ENCODE peak calls at places on chromosome 5, in nine cellular contexts. A is mammary epithelial cell, C is SJSA1, D is neuronal stem cell, X is HepG2, E is IMR-90, N is transverse colon, P is thoracic aorta, W is A549. L is an unnamed sample.

GRCh38 chr5:168734657-168735344 is 155.6 kb upstream of the PANK3 start:
- DNase-seq in P (peak; percentile 53), X (no peak), N (no peak), W (no peak), C (no peak), D (no peak), A (no peak), E (peak; percentile 11), L (no peak)

GRCh38 chr5:142065273-142065672 is 43.3 kb upstream of the NDFIP1 start:
- DNase-seq in P (no peak), C (no peak), X (peak; percentile 54), E (peak; percentile 38), N (no peak), W (no peak), D (peak; percentile 32), A (no peak), L (no peak)

GRCh38 chr5:170475269-170476000 is 28.4 kb upstream of the KCNIP1 start:
- DNase-seq in A (no peak), C (no peak), N (no peak), P (no peak), E (no peak), W (no peak), D (peak; percentile 14), X (no peak), L (no peak)

GRCh38 chr5:1293997-1294838 is 650 bp downstream of the TERT start:
- DNase-seq in A (no peak), E (no peak), D (no peak), W (peak; percentile 26), N (no peak), X (no peak), C (no peak), P (no peak), L (no peak)

GRCh38 chr5:119398713-119399492 is 43.1 kb downstream of the TNFAIP8 start:
- DNase-seq in D (no peak), E (no peak), C (no peak), N (peak; percentile 73), X (peak; percentile 9), A (peak; percentile 44), P (peak; percentile 44), W (peak; percentile 9), L (no peak)

GRCh38 chr5:106380736-106381135 is 1290.0 kb downstream of the EFNA5 start:
- DNase-seq in X (no peak), P (no peak), N (no peak), D (no peak), E (peak; percentile 85), C (no peak), A (peak; percentile 74), W (no peak), L (no peak)

GRCh38 chr5:5145651-5146529 is 5.8 kb downstream of the ADAMTS16 start:
- DNase-seq in C (peak; percentile 94), A (no peak), N (no peak), E (peak; percentile 33), D (no peak), W (peak; percentile 67), P (no peak), X (no peak), L (no peak)

GRCh38 chr5:135576075-135576599 is 2.7 kb downstream of the CXCL14 start:
- DNase-seq in D (no peak), E (peak; percentile 33), X (no peak), W (no peak), C (no peak), A (no peak), P (no peak), N (no peak), L (no peak)

GRCh38 chr5:67050125-67050524 is 146.5 kb downstream of the CD180 start:
- DNase-seq in A (no peak), P (no peak), N (peak; percentile 39), C (no peak), E (no peak), W (no peak), X (no peak), D (no peak), L (no peak)

GRCh38 chr5:67043789-67044511 is 152.6 kb downstream of the CD180 start:
- DNase-seq in X (no peak), A (no peak), P (no peak), N (no peak), E (no peak), D (no peak), C (no peak), W (no peak), L (no peak)

GRCh38 chr5:67047616-67048015 is 149.0 kb downstream of the CD180 start:
- DNase-seq in E (no peak), P (no peak), W (no peak), A (no peak), D (no peak), X (no peak), N (no peak), C (no peak), L (no peak)

GRCh38 chr5:67045816-67046740 is 150.5 kb downstream of the CD180 start:
- DNase-seq in N (no peak), W (no peak), X (no peak), A (no peak), E (peak; percentile 39), P (no peak), D (no peak), C (no peak), L (no peak)

DNA sequence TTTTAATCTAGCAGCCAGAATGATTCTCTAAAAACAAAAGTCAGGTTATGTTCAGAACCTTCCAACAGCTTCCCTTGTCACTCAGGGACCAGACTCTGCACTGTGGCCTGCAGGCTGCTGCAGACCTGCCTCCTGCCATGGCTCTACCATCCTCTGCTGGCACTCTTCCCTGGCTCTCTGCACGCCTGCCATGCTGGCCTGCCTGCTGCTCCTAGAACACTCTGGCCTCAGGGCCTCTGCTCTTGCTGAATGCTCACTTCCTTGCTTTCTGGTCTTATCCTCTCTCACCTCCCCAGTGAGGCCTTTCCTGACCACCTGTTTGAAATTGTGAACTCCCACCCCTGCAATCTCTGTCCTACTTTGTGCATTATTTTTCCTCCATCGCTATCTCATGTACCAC is 149.4 kb downstream of the CD180 start:
- DNase-seq in X (no peak), N (peak; percentile 37), D (no peak), A (no peak), E (no peak), P (no peak), W (no peak), C (no peak), L (no peak)
- H3K4me1 ChIP-seq in X (peaks cover 7% of the 10 kb centered on the region), N (peaks cover 3% of the 10 kb centered on the region), D (peaks cover 7% of the 10 kb centered on the region), A (peaks cover 13% of the 10 kb centered on the region), E (peaks cover 5% of the 10 kb centered on the region), P (peaks cover 6% of the 10 kb centered on the region), W (peaks cover 5% of the 10 kb centered on the region), C (no peaks in the 10 kb centered on the region), L (peaks cover 9% of the 10 kb centered on the region)

DNA sequence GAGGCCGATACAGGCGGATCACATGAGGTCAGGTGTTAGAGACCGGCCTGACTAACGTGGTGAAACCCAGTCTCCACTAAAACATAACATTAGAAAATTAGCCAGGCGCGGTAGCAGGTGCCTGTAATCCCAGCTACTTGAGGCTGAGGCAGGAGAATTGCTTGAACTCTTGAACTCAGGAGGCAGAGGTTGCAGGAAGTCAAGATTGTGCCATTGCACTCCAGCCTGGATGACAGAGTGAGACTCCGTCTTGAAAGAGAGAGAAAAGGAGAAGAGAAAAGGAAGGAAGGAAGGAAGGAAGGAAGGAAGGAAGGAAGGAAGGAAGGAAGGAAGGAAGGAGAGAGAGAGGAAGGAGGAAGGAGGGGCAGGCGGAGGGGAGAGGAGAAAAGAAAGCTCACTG is 45.0 kb downstream of the MYO10 start:
- DNase-seq in A (no peak), P (no peak), N (no peak), X (no peak), W (no peak), C (no peak), E (no peak), D (no peak), L (no peak)
- H3K4me1 ChIP-seq in A (peaks cover 46% of the 10 kb centered on the region), P (peaks cover 9% of the 10 kb centered on the region), N (peaks cover 4% of the 10 kb centered on the region), X (peaks cover 20% of the 10 kb centered on the region), W (peaks cover 93% of the 10 kb centered on the region), C (peaks cover 57% of the 10 kb centered on the region), E (peaks cover 42% of the 10 kb centered on the region), D (peaks cover 16% of the 10 kb centered on the region), L (no peaks in the 10 kb centered on the region)

DNA sequence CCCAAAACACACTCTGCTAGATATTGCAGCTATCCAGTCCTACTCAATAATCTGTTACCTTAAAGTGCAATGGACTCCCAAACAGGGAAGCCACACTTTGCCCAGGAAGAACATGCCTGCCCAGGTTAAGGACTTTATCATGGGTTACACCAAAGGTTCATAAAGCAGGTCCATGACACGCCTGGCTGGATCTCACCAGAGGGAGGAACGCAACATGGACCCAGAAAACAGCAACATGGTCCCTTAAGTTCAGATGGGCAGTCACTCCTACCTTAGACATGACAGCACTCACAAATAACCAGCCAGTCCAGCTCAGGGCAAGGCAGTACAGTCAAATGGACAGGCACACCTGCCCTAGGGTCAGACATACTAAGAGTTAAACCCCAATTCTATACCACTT is 3.8 kb downstream of the P4HA2 start:
- DNase-seq in E (no peak), W (no peak), A (no peak), P (no peak), D (no peak), C (no peak), N (no peak), X (no peak), L (no peak)
- H3K4me1 ChIP-seq in E (peaks cover 42% of the 10 kb centered on the region), W (peaks cover 21% of the 10 kb centered on the region), A (peaks cover 69% of the 10 kb centered on the region), P (peaks cover 30% of the 10 kb centered on the region), D (no peaks in the 10 kb centered on the region), C (peaks cover 34% of the 10 kb centered on the region), N (peaks cover 37% of the 10 kb centered on the region), X (peaks cover 41% of the 10 kb centered on the region), L (peaks cover 8% of the 10 kb centered on the region)

GRCh38 chr5:17225551-17225950 is 8.1 kb downstream of the BASP1 start:
- DNase-seq in A (no peak), X (no peak), C (no peak), P (no peak), W (no peak), N (no peak), E (no peak), D (no peak), L (no peak)

GRCh38 chr5:17222679-17223078 is 5.2 kb downstream of the BASP1 start:
- DNase-seq in P (no peak), X (no peak), A (no peak), N (no peak), E (no peak), C (no peak), W (no peak), D (no peak), L (no peak)

GRCh38 chr5:17221843-17222614 is 4.6 kb downstream of the BASP1 start:
- DNase-seq in P (no peak), D (no peak), N (no peak), W (no peak), X (no peak), C (no peak), A (peak; percentile 9), E (no peak), L (no peak)

GRCh38 chr5:17224858-17225436 is 7.5 kb downstream of the BASP1 start:
- DNase-seq in X (no peak), N (no peak), P (no peak), D (no peak), A (peak; percentile 24), E (peak; percentile 82), C (no peak), W (no peak), L (no peak)

DNA sequence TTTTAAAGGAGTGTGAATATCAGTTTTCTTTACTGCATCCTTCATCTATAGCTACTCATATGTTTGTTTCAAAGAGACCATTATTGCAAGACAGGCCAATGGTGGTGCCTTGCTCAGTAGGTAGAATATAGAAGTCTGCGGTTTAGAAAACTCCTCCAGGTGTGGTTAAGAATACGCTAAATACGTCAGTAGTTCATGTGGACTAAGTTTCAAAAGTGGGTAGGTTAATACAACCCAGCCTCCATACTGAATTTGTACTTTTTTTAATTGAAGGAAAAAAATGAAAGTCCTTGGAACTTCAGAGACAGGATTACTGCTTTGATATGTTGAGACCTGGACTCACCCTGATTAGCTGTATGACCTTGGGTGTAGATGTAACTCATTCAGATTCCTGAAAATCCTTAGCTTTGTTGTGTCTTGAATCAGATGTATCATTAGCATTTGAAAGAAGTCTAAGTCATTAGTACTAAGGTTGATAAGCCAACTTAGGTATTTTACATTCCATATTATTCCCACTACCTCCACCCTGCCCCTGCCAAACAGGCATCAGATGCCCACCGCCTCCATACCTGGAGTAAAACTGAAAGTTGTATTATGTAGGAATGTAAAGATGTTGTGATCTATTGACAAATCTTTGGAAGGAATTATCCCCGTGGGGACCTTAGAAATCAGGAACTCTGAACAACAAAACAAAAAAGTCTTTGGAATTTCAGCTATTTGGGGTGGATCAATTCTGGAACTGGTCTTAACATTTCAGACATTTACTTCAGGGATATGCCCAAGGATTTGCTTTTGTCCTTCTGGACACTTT is 6.1 kb downstream of the BASP1 start:
- DNase-seq in D (peak; percentile 55), N (no peak), P (no peak), X (no peak), W (no peak), C (no peak), E (no peak), A (no peak), L (no peak)
- H3K4me1 ChIP-seq in D (peaks cover 2% of the 10 kb centered on the region), N (no peaks in the 10 kb centered on the region), P (peaks cover 6% of the 10 kb centered on the region), X (no peaks in the 10 kb centered on the region), W (peaks cover 86% of the 10 kb centered on the region), C (peaks cover 72% of the 10 kb centered on the region), E (peaks cover 27% of the 10 kb centered on the region), A (peaks cover 31% of the 10 kb centered on the region), L (peaks cover 3% of the 10 kb centered on the region)